ENCODE peak calls at places on chromosome 6, in four cellular contexts. E is esophagus squamous epithelium, Y is Peyer's patch, N is IMR-90. D is an unnamed sample.
A peak's percentile ranks its signal among the peaks of the same experiment; 100 is the strongest.

GRCh38 chr6:169168302-169168630 is 85.4 kb downstream of the THBS2 start:
- DNase-seq in Y (no peak), E (no peak), N (no peak), D (no peak)

GRCh38 chr6:54222217-54222616 is 86.0 kb upstream of the TINAG start:
- DNase-seq in N (no peak), E (no peak), Y (no peak), D (no peak)

GRCh38 chr6:96246563-96246962 is 230.8 kb downstream of the FUT9 start:
- DNase-seq in Y (no peak), N (no peak), E (no peak), D (no peak)

GRCh38 chr6:43060034-43060754 is 763 bp downstream of the KLC4 start:
- DNase-seq in E (no peak), N (no peak), Y (peak; percentile 93), D (no peak)

GRCh38 chr6:166277021-166277420 is 31.2 kb downstream of the PRR18 start:
- DNase-seq in Y (no peak), E (no peak), N (no peak), D (no peak)

GRCh38 chr6:89977808-89978748 is 83.8 kb downstream of the GJA10 start:
- DNase-seq in Y (no peak), E (no peak), N (peak; percentile 93), D (no peak)

GRCh38 chr6:52925042-52925441 is 15.5 kb upstream of the GSTA3 start:
- DNase-seq in E (no peak), N (no peak), Y (no peak), D (no peak)

GRCh38 chr6:109454483-109455160 is 950 bp downstream of the MICAL1 start:
- DNase-seq in Y (peak; percentile 92), N (peak; percentile 28), E (peak; percentile 31), D (no peak)

GRCh38 chr6:136492409-136492808 is 57.8 kb downstream of the MAP7 start:
- DNase-seq in Y (no peak), E (no peak), N (no peak), D (no peak)

GRCh38 chr6:125076482-125076742 is 77.2 kb upstream of the TPD52L1 start:
- DNase-seq in Y (no peak), E (no peak), N (no peak), D (no peak)

GRCh38 chr6:111517965-111518364 is 34.9 kb upstream of the REV3L start:
- DNase-seq in Y (no peak), E (no peak), N (no peak), D (peak; percentile 63)

GRCh38 chr6:134175532-134176282 is 123.3 kb upstream of the SLC2A12 start:
- DNase-seq in N (peak; percentile 78), E (peak; percentile 46), Y (peak; percentile 76), D (peak; percentile 61)
- H3K27ac ChIP-seq in N (peak overlapping the region; percentile 76), E (peak overlapping the region; percentile 97), Y (peak overlapping the region; percentile 97), D (peak overlapping the region; percentile 92)

GRCh38 chr6:27839303-27840081 is 72.7 kb downstream of the OR2B2 start:
- DNase-seq in E (no peak), Y (peak; percentile 77), N (peak; percentile 90), D (peak; percentile 55)

GRCh38 chr6:27834879-27835549 is 77.2 kb downstream of the OR2B2 start:
- DNase-seq in E (no peak), N (no peak), Y (no peak), D (no peak)

GRCh38 chr6:27837636-27838512 is 74.3 kb downstream of the OR2B2 start:
- DNase-seq in E (peak; percentile 42), N (peak; percentile 100), Y (peak; percentile 91), D (peak; percentile 83)

GRCh38 chr6:27836080-27836782 is 76.0 kb downstream of the OR2B2 start:
- DNase-seq in N (no peak), Y (no peak), E (no peak), D (no peak)

GRCh38 chr6:27836783-27837635 is 75.2 kb downstream of the OR2B2 start:
- DNase-seq in N (peak; percentile 87), Y (peak; percentile 85), E (no peak), D (peak; percentile 61)
- TF ChIP-seq POLR2A in N (peak; percentile 81), Y (peak; percentile 17), E (peak; percentile 9), D (peak; percentile 23)

DNA sequence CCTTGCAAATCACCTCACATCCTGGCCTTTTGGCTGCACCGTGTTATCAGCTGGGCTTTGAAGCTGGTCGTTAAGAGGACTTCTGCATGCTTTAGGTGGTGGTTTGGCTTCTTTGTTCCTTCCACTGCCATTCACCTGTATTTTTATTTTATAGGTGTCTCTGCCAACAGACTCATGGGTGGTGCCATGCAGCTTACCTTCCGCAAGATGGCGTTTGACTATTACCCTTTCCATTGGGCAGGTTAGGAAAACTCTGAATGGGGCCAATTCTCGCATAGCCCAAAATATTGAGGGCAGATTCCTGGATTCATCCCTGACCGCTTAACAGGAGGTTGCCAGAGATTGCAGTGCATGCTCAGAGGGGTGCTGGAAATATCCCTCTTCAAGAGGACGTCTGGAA is 32.4 kb downstream of the TAF11 start:
- DNase-seq in Y (no peak), N (no peak), E (no peak), D (no peak)
- TF ChIP-seq CTCF in Y (no peak), N (no peak), E (no peak), D (no peak)

GRCh38 chr6:14921878-14922277 is 324.0 kb upstream of the JARID2 start:
- DNase-seq in Y (peak; percentile 58), N (no peak), E (no peak), D (no peak)
- H3K27ac ChIP-seq in Y (peak overlapping the region; percentile 63), N (no peak overlapping the region), E (peak overlapping the region; percentile 36), D (no peak overlapping the region)

D was measured in uterus.